ENCODE peak calls at places on chromosome 22, in six cellular contexts. I is upper lobe of right lung, K is esophagus squamous epithelium, S is GM23338, Q is A549, A is heart left ventricle. L is an unnamed sample.

GRCh38 chr22:40235418-40235817 is 57.7 kb downstream of the TNRC6B start:
- DNase-seq in Q (no peak), A (no peak), S (no peak), I (no peak), K (no peak), L (no peak)

GRCh38 chr22:32482708-32483107 is 8.1 kb downstream of the FBXO7 start:
- DNase-seq in Q (no peak), K (no peak), A (no peak), S (no peak), I (no peak), L (no peak)

GRCh38 chr22:29146101-29146560 is 59.6 kb upstream of the EMID1 start:
- DNase-seq in K (no peak), A (no peak), I (peak; percentile 45), S (no peak), Q (no peak), L (no peak)

GRCh38 chr22:19451570-19451969 is 4.1 kb upstream of the C22orf39 start:
- DNase-seq in S (no peak), I (no peak), A (no peak), K (no peak), Q (no peak), L (no peak)

GRCh38 chr22:26892401-26893033 is 235.1 kb downstream of the MIAT start:
- DNase-seq in K (no peak), S (no peak), Q (peak; percentile 24), I (peak; percentile 76), A (no peak), L (no peak)

GRCh38 chr22:30830907-30831306 is 136.2 kb downstream of the OSBP2 start:
- DNase-seq in A (peak; percentile 23), I (no peak), K (no peak), Q (peak; percentile 96), S (peak; percentile 46), L (no peak)

GRCh38 chr22:36356708-36357694 is 30.8 kb downstream of the MYH9 start:
- DNase-seq in K (no peak), I (no peak), S (no peak), A (no peak), Q (no peak), L (no peak)

GRCh38 chr22:27851974-27852713 is 50.6 kb upstream of the MN1 start:
- DNase-seq in Q (no peak), S (no peak), K (no peak), I (no peak), A (no peak), L (no peak)

GRCh38 chr22:26534874-26535470 is 22.7 kb upstream of the TFIP11 start:
- DNase-seq in K (no peak), S (no peak), I (no peak), Q (no peak), A (no peak), L (no peak)

GRCh38 chr22:19615001-19615461 is 90.8 kb upstream of the CLDN5 start:
- DNase-seq in A (no peak), I (no peak), K (no peak), S (no peak), Q (no peak), L (no peak)

GRCh38 chr22:31611065-31611760 is 50.8 kb downstream of the PISD start:
- DNase-seq in A (no peak), Q (no peak), I (no peak), K (no peak), S (no peak), L (no peak)

GRCh38 chr22:48783821-48784266 is 1043.8 kb downstream of the BRD1 start:
- DNase-seq in S (no peak), K (no peak), I (no peak), A (peak; percentile 4), Q (no peak), L (no peak)

GRCh38 chr22:34592341-34592740 is 473.6 kb upstream of the ISX start:
- DNase-seq in A (no peak), S (no peak), I (no peak), K (no peak), Q (no peak), L (no peak)
- TF ChIP-seq CTCF in A (no peak), S (no peak), I (no peak), K (no peak), Q (no peak), L (no peak)

GRCh38 chr22:23213581-23214341 is 33.5 kb downstream of the BCR start:
- DNase-seq in S (no peak), Q (no peak), A (no peak), K (no peak), I (no peak), L (no peak)
- H3K4me1 ChIP-seq in S (peaks cover 26% of the 10 kb centered on the region), Q (no peaks in the 10 kb centered on the region), A (peaks cover 57% of the 10 kb centered on the region), K (peaks cover 67% of the 10 kb centered on the region), I (peaks cover 42% of the 10 kb centered on the region), L (peaks cover 59% of the 10 kb centered on the region)

GRCh38 chr22:43969021-43969878 is 14.0 kb downstream of the SAMM50 start:
- DNase-seq in A (no peak), I (no peak), K (no peak), S (no peak), Q (no peak), L (no peak)
- H3K4me3 ChIP-seq in A (no peak overlapping the region), I (no peak overlapping the region), K (no peak overlapping the region), S (no peak overlapping the region), Q (no peak overlapping the region), L (no peak overlapping the region)

DNA sequence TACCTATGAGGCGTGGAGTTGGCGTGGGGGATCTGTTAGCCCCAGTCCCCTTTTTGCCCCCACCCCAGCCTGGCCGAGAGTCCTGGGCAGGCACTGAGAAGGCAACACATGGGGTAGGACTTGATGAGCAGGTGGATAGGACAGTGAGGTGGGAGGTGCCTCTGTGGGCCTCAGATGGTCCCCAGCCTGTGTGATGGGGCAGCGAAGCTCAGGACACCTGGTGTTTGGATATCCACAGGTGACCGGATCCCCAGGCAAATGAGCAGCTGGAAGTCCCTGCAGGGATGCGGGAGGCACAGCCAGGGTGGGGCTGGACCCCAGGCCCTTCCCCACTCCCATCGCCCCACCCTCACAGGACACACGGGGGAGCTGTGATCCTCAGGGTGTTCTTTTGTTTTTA is 9.7 kb downstream of the FBLN1 start:
- DNase-seq in I (no peak), Q (no peak), A (no peak), K (no peak), S (no peak), L (no peak)
- TF ChIP-seq CTCF in I (no peak), Q (no peak), A (no peak), K (no peak), S (no peak), L (no peak)

DNA sequence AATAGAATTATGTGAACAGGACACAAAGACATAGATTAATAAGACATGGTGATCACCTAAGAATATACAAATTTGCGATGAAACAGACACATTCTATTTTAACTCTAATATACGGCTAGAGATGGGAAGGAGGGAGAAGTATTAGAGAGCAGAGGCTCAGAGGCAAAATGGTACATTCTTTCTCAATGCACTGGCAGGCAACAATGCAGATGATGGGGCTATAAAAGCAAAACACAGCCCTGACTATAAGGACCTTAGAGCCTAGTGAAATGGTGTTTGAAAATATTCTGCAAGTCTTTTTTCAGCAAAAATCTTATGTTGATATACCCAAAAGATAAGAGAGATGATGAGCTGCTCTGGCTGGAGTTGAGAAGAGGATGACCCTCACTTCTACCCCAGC is 13.1 kb downstream of the TCF20 start:
- DNase-seq in S (no peak), Q (no peak), A (no peak), K (no peak), I (no peak), L (no peak)
- H3K4me1 ChIP-seq in S (peaks cover 13% of the 10 kb centered on the region), Q (peaks cover 7% of the 10 kb centered on the region), A (peaks cover 16% of the 10 kb centered on the region), K (peaks cover 56% of the 10 kb centered on the region), I (peaks cover 4% of the 10 kb centered on the region), L (peaks cover 2% of the 10 kb centered on the region)

GRCh38 chr22:24191893-24192292 is 10.6 kb downstream of the SUSD2 start:
- DNase-seq in S (no peak), K (no peak), Q (no peak), A (no peak), I (no peak), L (no peak)
- H3K4me3 ChIP-seq in S (no peak overlapping the region), K (no peak overlapping the region), Q (no peak overlapping the region), A (no peak overlapping the region), I (no peak overlapping the region), L (no peak overlapping the region)

GRCh38 chr22:17269224-17269606 is 50.0 kb upstream of the ADA2 start:
- DNase-seq in A (peak; percentile 1), I (no peak), K (no peak), S (no peak), Q (no peak), L (no peak)

GRCh38 chr22:17269607-17270261 is 50.5 kb upstream of the ADA2 start:
- DNase-seq in A (peak; percentile 3), K (no peak), Q (no peak), I (no peak), S (no peak), L (no peak)

GRCh38 chr22:17272511-17272991 is 53.3 kb upstream of the ADA2 start:
- DNase-seq in Q (no peak), I (no peak), S (peak; percentile 87), A (peak; percentile 2), K (no peak), L (no peak)

GRCh38 chr22:17268501-17269223 is 49.4 kb upstream of the ADA2 start:
- DNase-seq in I (no peak), K (no peak), S (peak; percentile 84), A (no peak), Q (no peak), L (no peak)

DNA sequence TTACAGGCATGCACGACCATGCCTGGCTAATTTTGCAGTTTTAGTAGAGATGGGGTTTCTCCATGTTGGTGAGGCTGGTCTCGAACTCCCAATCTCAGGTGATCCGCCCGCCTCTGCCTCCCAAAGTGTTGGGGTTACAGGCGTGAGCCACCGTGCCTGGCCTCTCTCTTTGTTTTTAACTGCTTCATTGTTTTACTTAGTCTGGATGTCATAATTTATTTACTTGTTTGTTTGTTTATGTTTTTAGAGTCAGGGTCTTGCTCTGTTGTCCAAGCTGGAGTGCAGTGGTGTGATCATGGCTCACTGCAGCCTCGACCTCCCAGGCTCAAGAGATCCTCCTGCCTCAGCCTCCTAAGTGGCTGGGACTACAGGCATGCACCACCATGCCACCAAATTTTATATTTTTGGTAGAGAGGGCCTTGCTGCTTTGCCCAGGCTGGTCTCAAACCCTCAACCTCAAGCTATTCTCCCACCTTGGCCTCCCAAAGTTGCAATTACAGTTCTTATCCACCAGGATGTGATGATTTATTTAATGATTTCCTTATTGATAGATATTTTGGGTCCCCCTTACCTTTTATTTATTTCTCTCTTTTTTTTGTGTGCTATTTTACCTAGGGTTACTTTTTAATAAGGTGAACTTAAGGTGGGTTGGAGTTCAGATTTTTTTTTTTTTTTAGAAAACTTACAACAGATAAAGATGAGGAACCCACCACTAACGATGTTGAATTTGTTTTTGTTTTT is 52.6 kb upstream of the ADA2 start:
- DNase-seq in I (no peak), K (no peak), S (no peak), Q (no peak), A (no peak), L (no peak)
- TF ChIP-seq CTCF in I (no peak), K (no peak), S (no peak), Q (no peak), A (no peak), L (no peak)

L was measured in ascending aorta.